ENCODE peak calls at places on chromosomes 2 and 18, in eight cellular contexts. T is K562, V is WERI-Rb-1, K is BJ, H is tibial artery, X is mammary epithelial cell, L is foreskin fibroblast, J is cardiac fibroblast. C is an unnamed sample.

GRCh38 chr2:159605441-159606178 is 10.7 kb downstream of the BAZ2B start:
- DNase-seq in T (no peak), V (no peak), K (no peak), H (no peak), X (no peak), L (no peak), J (peak), C (no peak)

GRCh38 chr2:233982421-233983121 is 65.4 kb downstream of the TRPM8 start:
- DNase-seq in T (no peak), V (no peak), K (peak), H (no peak), X (peak), L (peak), J (peak), C (peak)

GRCh38 chr18:25061345-25061744 is 290.6 kb downstream of the ZNF521 start:
- DNase-seq in T (no peak), V (no peak), K (no peak), H (no peak), X (no peak), L (no peak), J (no peak), C (no peak)

GRCh38 chr18:60202702-60203101 is 169.9 kb downstream of the MC4R start:
- DNase-seq in T (no peak), V (no peak), K (no peak), H (no peak), X (no peak), L (no peak), J (no peak), C (no peak)

GRCh38 chr2:63300835-63301234 is 250.2 kb downstream of the OTX1 start:
- DNase-seq in T (peak), V (no peak), K (no peak), H (no peak), X (no peak), L (no peak), J (peak), C (no peak)

GRCh38 chr2:4291430-4291829 is 588.1 kb downstream of the DCDC2C start:
- DNase-seq in T (no peak), V (no peak), K (no peak), H (no peak), X (no peak), L (no peak), J (no peak), C (no peak)

GRCh38 chr2:236715077-236715476 is 145.5 kb downstream of the ACKR3 start:
- DNase-seq in T (no peak), V (no peak), K (no peak), H (peak), X (no peak), L (no peak), J (no peak), C (no peak)

GRCh38 chr2:237878321-237879057 is 19.1 kb downstream of the RAMP1 start:
- DNase-seq in T (no peak), V (no peak), K (no peak), H (peak), X (no peak), L (no peak), J (no peak), C (no peak)

GRCh38 chr18:59233017-59233410 is 13.1 kb downstream of the GRP start:
- DNase-seq in T (no peak), V (no peak), K (peak), H (no peak), X (peak), L (peak), J (peak), C (peak)

GRCh38 chr2:60569680-60570111 is 16.2 kb upstream of the BCL11A start:
- DNase-seq in T (no peak), V (peak), K (no peak), H (no peak), X (no peak), L (no peak), J (no peak), C (no peak)

GRCh38 chr2:236057375-236057774 is 110.8 kb downstream of the GBX2 start:
- DNase-seq in T (no peak), V (no peak), K (no peak), H (no peak), X (no peak), L (no peak), J (no peak), C (no peak)

GRCh38 chr2:134193774-134194173 is 60.1 kb upstream of the MGAT5 start:
- DNase-seq in T (no peak), V (no peak), K (no peak), H (no peak), X (no peak), L (no peak), J (no peak), C (no peak)
- TF ChIP-seq CTCF in T (no peak), V (peak), K (no peak), H (no peak), X (no peak), L (no peak), J (peak), C (no peak)

DNA sequence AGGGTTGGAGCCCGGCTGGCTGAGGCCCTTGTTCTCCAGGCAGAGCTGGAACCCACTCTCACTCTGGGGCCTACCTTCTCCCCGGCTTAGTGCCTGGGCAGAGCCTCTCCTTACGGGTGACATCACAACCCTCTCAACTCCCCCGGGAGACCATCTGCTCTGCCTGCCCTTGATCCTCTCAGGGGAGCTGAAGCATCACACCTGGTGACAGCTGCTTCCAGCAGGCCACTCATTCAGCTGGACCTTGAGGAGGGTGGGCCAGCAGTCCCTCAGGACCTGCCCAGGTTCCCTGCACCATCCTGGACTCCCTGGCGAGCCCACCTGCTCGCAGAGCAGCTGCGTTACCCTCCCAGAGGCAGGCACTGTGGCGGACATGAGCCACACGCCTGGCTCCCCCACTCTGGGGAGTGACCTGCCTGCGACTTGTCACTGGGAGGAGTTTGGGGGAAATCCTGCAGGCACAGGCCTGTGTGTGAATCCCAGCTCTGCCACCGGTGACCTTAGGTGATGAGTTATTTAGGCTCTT is 13.1 kb downstream of the HS6ST1 start:
- DNase-seq in T (peak), V (peak), K (no peak), H (no peak), X (peak), L (no peak), J (peak), C (no peak)
- H3K4me3 ChIP-seq in T (no peak), V (peak), K (no peak), H (no peak), X (peak), L (no peak), J (no peak), C (no peak)

DNA sequence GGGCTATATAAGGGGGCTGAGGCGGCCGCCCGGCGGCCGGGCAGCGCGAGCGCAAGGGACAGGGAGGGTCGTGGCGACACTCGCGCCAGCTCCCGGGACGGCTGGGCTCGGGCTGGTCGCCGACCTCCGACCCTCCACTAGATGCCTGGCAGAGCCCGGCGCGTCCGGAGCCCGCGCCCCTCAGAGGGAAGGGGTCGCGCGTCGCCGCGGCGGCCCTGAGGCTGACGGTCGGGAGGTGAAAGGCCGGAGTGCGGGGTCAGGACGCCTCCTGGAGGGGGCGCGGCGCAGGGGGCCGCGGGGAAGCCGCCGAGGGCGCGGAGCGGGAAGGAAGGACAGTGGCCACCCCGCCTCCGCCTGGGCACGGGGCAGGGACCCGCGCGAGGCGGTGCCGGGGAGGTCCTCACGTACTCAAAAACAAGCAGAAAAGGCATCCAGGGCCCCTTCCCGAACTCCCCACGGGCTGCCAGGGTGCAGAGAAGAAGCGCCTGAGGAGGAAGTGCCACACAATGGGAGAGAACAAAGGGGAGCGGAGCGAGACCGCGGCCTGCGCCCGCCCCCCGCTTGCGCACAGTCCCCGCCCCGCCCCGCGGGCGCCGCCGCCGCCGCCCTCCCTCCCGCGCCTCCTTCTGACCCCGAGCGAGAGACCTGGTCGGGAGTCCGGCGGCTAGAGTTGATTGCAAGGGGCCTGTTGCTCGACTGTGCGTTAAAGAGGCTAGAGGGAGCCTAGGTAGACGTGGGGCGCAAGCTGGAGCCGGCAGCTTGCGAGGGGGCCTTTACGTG is 791 bp upstream of the KLF7 start:
- DNase-seq in T (peak), V (peak), K (no peak), H (peak), X (peak), L (peak), J (peak), C (no peak)
- TF ChIP-seq CTCF in T (no peak), V (peak), K (no peak), H (peak), X (no peak), L (no peak), J (no peak), C (no peak)

DNA sequence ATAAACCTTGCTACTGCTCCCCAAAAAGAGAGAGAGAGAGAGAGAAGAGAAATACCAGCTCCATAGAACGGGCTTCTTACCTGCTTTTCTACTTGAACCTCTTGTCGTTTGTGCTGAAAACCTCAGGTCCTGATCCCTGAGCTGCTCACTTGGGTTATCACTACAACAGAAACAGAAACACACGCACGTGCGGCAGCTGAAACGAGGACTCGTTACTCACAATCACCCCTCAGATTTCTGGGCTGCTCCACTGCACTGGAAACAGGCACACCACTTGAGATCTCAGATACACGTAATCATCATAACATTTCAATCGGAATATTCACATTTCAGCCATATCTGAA is 48.2 kb upstream of the GPC1 start:
- DNase-seq in T (no peak), V (no peak), K (no peak), H (no peak), X (no peak), L (no peak), J (no peak), C (no peak)
- H3K4me3 ChIP-seq in T (no peak), V (no peak), K (no peak), H (no peak), X (no peak), L (no peak), J (no peak), C (no peak)

GRCh38 chr2:109171444-109172334 is 42.7 kb downstream of the SH3RF3 start:
- DNase-seq in T (no peak), V (no peak), K (peak), H (peak), X (no peak), L (peak), J (peak), C (peak)
- TF ChIP-seq CTCF in T (no peak), V (no peak), K (peak), H (peak), X (no peak), L (peak), J (peak), C (peak)

C was measured in AG09309.